ENCODE peak calls at places on chromosomes 3 and 15, in four cellular contexts. One of them, this sample, is unnamed.

GRCh38 chr15:76844096-76844495 is 61.0 kb downstream of the SCAPER start:
- DNase-seq in neuronal stem cell: no peak
- DNase-seq in mesenchymal stem cell: peak; percentile 26
- DNase-seq in H9: no peak
- DNase-seq in this sample: no peak

GRCh38 chr15:49927462-49927861 is 191.6 kb downstream of the ATP8B4 start:
- DNase-seq in neuronal stem cell: no peak
- DNase-seq in mesenchymal stem cell: peak; percentile 45
- DNase-seq in H9: no peak
- DNase-seq in this sample: peak; percentile 76

GRCh38 chr3:186506846-186507245 is 37.3 kb downstream of the CRYGS start:
- DNase-seq in neuronal stem cell: no peak
- DNase-seq in mesenchymal stem cell: peak; percentile 7
- DNase-seq in H9: no peak
- DNase-seq in this sample: no peak

GRCh38 chr3:138043266-138044029 is 33.5 kb downstream of the CLDN18 start:
- DNase-seq in neuronal stem cell: no peak
- DNase-seq in mesenchymal stem cell: peak; percentile 32
- DNase-seq in H9: no peak
- DNase-seq in this sample: peak; percentile 25

GRCh38 chr3:104887069-104887468 is 479.6 kb upstream of the ALCAM start:
- DNase-seq in neuronal stem cell: no peak
- DNase-seq in mesenchymal stem cell: no peak
- DNase-seq in H9: no peak
- DNase-seq in this sample: no peak

GRCh38 chr15:100206643-100207042 is 135.1 kb downstream of the ADAMTS17 start:
- DNase-seq in neuronal stem cell: no peak
- DNase-seq in mesenchymal stem cell: no peak
- DNase-seq in H9: no peak
- DNase-seq in this sample: peak; percentile 27

GRCh38 chr3:66469220-66469640 is 31.6 kb downstream of the LRIG1 start:
- DNase-seq in neuronal stem cell: no peak
- DNase-seq in mesenchymal stem cell: peak; percentile 58
- DNase-seq in H9: no peak
- DNase-seq in this sample: no peak

GRCh38 chr15:77714023-77714422 is 81.3 kb upstream of the LINGO1 start:
- DNase-seq in neuronal stem cell: no peak
- DNase-seq in mesenchymal stem cell: no peak
- DNase-seq in H9: no peak
- DNase-seq in this sample: no peak

GRCh38 chr15:45588199-45588910 is 1.2 kb downstream of the BLOC1S6 start:
- DNase-seq in neuronal stem cell: no peak
- DNase-seq in mesenchymal stem cell: peak; percentile 52
- DNase-seq in H9: no peak
- DNase-seq in this sample: no peak

GRCh38 chr3:117150628-117151027 is 441.0 kb downstream of the TUSC7 start:
- DNase-seq in neuronal stem cell: no peak
- DNase-seq in mesenchymal stem cell: no peak
- DNase-seq in H9: no peak
- DNase-seq in this sample: no peak

GRCh38 chr3:14297784-14298236 is 104.6 kb upstream of the SLC6A6 start:
- DNase-seq in neuronal stem cell: no peak
- DNase-seq in mesenchymal stem cell: no peak
- DNase-seq in H9: no peak
- DNase-seq in this sample: no peak

GRCh38 chr15:82183121-82184031 is 79.2 kb downstream of the EFL1 start:
- DNase-seq in neuronal stem cell: no peak
- DNase-seq in mesenchymal stem cell: no peak
- DNase-seq in H9: no peak
- DNase-seq in this sample: no peak

GRCh38 chr3:134134698-134135415 is 105.1 kb upstream of the SLCO2A1 start:
- DNase-seq in neuronal stem cell: no peak
- DNase-seq in mesenchymal stem cell: no peak
- DNase-seq in H9: no peak
- DNase-seq in this sample: no peak

GRCh38 chr3:138327831-138328230 is 1.8 kb downstream of the NME9 start:
- DNase-seq in neuronal stem cell: no peak
- DNase-seq in mesenchymal stem cell: no peak
- DNase-seq in H9: no peak
- DNase-seq in this sample: peak; percentile 84

GRCh38 chr15:65102912-65103311 is 12.1 kb downstream of the UBAP1L start:
- DNase-seq in neuronal stem cell: no peak
- DNase-seq in mesenchymal stem cell: no peak
- DNase-seq in H9: no peak
- DNase-seq in this sample: no peak

GRCh38 chr15:86624261-86625036 is 544.8 kb downstream of the AGBL1 start:
- DNase-seq in neuronal stem cell: peak; percentile 61
- DNase-seq in mesenchymal stem cell: peak; percentile 94
- DNase-seq in H9: peak; percentile 88
- DNase-seq in this sample: peak; percentile 89

GRCh38 chr3:45642731-45643152 is 46.5 kb upstream of the SACM1L start:
- DNase-seq in neuronal stem cell: no peak
- DNase-seq in mesenchymal stem cell: peak; percentile 86
- DNase-seq in H9: no peak
- DNase-seq in this sample: no peak

GRCh38 chr3:9782777-9783176 is 9.5 kb downstream of the TADA3 start:
- DNase-seq in neuronal stem cell: no peak
- DNase-seq in mesenchymal stem cell: no peak
- DNase-seq in H9: no peak
- DNase-seq in this sample: no peak

GRCh38 chr3:192408007-192408655 is 319.2 kb downstream of the FGF12 start:
- DNase-seq in neuronal stem cell: peak; percentile 30
- DNase-seq in mesenchymal stem cell: peak; percentile 7
- DNase-seq in H9: peak; percentile 49
- DNase-seq in this sample: no peak

GRCh38 chr3:152183473-152183872 is 85.3 kb upstream of the MBNL1 start:
- DNase-seq in neuronal stem cell: peak; percentile 26
- DNase-seq in mesenchymal stem cell: peak; percentile 44
- DNase-seq in H9: peak; percentile 55
- DNase-seq in this sample: no peak

GRCh38 chr3:115272036-115272824 is 125.1 kb upstream of the ZBTB20 start:
- DNase-seq in neuronal stem cell: no peak
- DNase-seq in mesenchymal stem cell: peak; percentile 80
- DNase-seq in H9: no peak
- DNase-seq in this sample: no peak

GRCh38 chr3:196144383-196145105 is 62.7 kb upstream of the TFRC start:
- DNase-seq in neuronal stem cell: no peak
- DNase-seq in mesenchymal stem cell: peak; percentile 71
- DNase-seq in H9: no peak
- DNase-seq in this sample: peak; percentile 71

GRCh38 chr3:160195106-160195505 is 30.1 kb upstream of the C3orf80 start:
- DNase-seq in neuronal stem cell: no peak
- DNase-seq in mesenchymal stem cell: no peak
- DNase-seq in H9: no peak
- DNase-seq in this sample: no peak

GRCh38 chr3:11379238-11379823 is 107.1 kb downstream of the ATG7 start:
- DNase-seq in neuronal stem cell: peak; percentile 49
- DNase-seq in mesenchymal stem cell: peak; percentile 76
- DNase-seq in H9: no peak
- DNase-seq in this sample: peak; percentile 81

GRCh38 chr3:58639842-58640241 is 26.7 kb downstream of the FAM3D start:
- DNase-seq in neuronal stem cell: no peak
- DNase-seq in mesenchymal stem cell: no peak
- DNase-seq in H9: no peak
- DNase-seq in this sample: no peak

GRCh38 chr3:30708472-30708871 is 102.1 kb downstream of the TGFBR2 start:
- DNase-seq in neuronal stem cell: no peak
- DNase-seq in mesenchymal stem cell: no peak
- DNase-seq in H9: no peak
- DNase-seq in this sample: no peak

GRCh38 chr3:158570999-158571702 is at the start of gene MLF1:
- DNase-seq in neuronal stem cell: peak; percentile 95
- DNase-seq in mesenchymal stem cell: peak; percentile 97
- DNase-seq in H9: peak; percentile 97
- DNase-seq in this sample: peak; percentile 95

GRCh38 chr3:134067311-134068161 is 37.8 kb upstream of the SLCO2A1 start:
- DNase-seq in neuronal stem cell: no peak
- DNase-seq in mesenchymal stem cell: no peak
- DNase-seq in H9: no peak
- DNase-seq in this sample: no peak

GRCh38 chr3:193057616-193058015 is 140.0 kb upstream of the MB21D2 start:
- DNase-seq in neuronal stem cell: no peak
- DNase-seq in mesenchymal stem cell: no peak
- DNase-seq in H9: no peak
- DNase-seq in this sample: no peak

GRCh38 chr3:10928961-10929471 is 63.5 kb upstream of the SLC6A1 start:
- DNase-seq in neuronal stem cell: no peak
- DNase-seq in mesenchymal stem cell: no peak
- DNase-seq in H9: peak; percentile 20
- DNase-seq in this sample: no peak

GRCh38 chr3:71689305-71689704 is 35.9 kb downstream of the EIF4E3 start:
- DNase-seq in neuronal stem cell: no peak
- DNase-seq in mesenchymal stem cell: no peak
- DNase-seq in H9: no peak
- DNase-seq in this sample: peak; percentile 30

GRCh38 chr3:33940149-33940548 is 141.7 kb downstream of the PDCD6IP start:
- DNase-seq in neuronal stem cell: no peak
- DNase-seq in mesenchymal stem cell: no peak
- DNase-seq in H9: no peak
- DNase-seq in this sample: no peak

GRCh38 chr3:72756900-72757299 is 91.3 kb downstream of the SHQ1 start:
- DNase-seq in neuronal stem cell: no peak
- DNase-seq in mesenchymal stem cell: no peak
- DNase-seq in H9: no peak
- DNase-seq in this sample: no peak

GRCh38 chr15:90210593-90210992 is 9.5 kb downstream of the SEMA4B start:
- DNase-seq in neuronal stem cell: no peak
- DNase-seq in mesenchymal stem cell: no peak
- DNase-seq in H9: no peak
- DNase-seq in this sample: no peak
- H3K4me2 ChIP-seq in neuronal stem cell: no peak overlapping the region
- H3K4me2 ChIP-seq in mesenchymal stem cell: no peak overlapping the region
- H3K4me2 ChIP-seq in H9: no peak overlapping the region
- H3K4me2 ChIP-seq in this sample: no peak overlapping the region

DNA sequence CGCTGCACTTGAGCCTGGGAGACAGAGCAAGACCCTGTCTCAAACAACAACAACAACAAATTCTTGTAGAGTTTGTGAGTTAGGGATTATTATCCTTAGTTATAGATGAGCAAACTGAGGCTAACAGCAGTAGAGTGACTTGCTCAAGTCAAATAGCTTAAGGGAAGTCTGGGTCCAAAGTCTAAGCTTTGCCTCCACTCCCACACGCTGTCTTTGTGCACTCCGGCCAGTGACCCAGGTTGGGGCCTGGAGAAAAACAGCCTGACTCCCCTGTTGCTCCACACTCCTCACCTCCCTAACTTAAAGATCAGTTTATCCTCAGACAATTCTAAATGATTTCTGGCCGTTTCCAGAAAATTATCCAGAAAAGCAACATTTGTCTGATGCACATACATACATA is 9.2 kb upstream of the SIN3A start:
- DNase-seq in neuronal stem cell: no peak
- DNase-seq in mesenchymal stem cell: no peak
- DNase-seq in H9: no peak
- DNase-seq in this sample: no peak
- H2BK12ac ChIP-seq in neuronal stem cell: no peak overlapping the region
- H2BK12ac ChIP-seq in mesenchymal stem cell: no peak overlapping the region
- H2BK12ac ChIP-seq in H9: no peak overlapping the region
- H2BK12ac ChIP-seq in this sample: no peak overlapping the region

DNA sequence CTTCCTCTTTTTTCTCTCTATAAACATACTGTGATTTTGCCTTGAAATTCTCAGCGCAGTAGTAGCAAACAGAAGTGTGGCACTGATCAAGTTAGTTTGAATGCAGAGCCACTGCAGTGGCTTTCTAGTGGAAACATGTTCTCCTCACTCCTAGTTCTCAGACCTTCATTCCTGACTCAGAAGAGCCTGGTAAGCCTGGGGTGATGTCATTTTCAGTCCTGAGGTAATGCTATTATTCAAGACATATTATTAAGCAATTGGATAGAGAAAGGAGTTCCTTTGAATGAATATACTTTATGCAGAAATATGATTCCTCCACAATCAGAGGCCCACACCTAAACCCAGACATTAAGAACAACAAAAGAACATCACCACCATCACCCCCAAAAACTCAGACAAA is 255.2 kb upstream of the TBL1XR1 start:
- DNase-seq in neuronal stem cell: no peak
- DNase-seq in mesenchymal stem cell: peak; percentile 91
- DNase-seq in H9: no peak
- DNase-seq in this sample: peak; percentile 63
- H3K18ac ChIP-seq in neuronal stem cell: no peak overlapping the region
- H3K18ac ChIP-seq in mesenchymal stem cell: no peak overlapping the region
- H3K18ac ChIP-seq in H9: no peak overlapping the region
- H3K18ac ChIP-seq in this sample: no peak overlapping the region

GRCh38 chr15:57507111-57507510 is 84.6 kb upstream of the MYZAP start:
- DNase-seq in neuronal stem cell: no peak
- DNase-seq in mesenchymal stem cell: no peak
- DNase-seq in H9: no peak
- DNase-seq in this sample: no peak

GRCh38 chr15:57506422-57506821 is 85.3 kb upstream of the MYZAP start:
- DNase-seq in neuronal stem cell: no peak
- DNase-seq in mesenchymal stem cell: no peak
- DNase-seq in H9: peak; percentile 64
- DNase-seq in this sample: no peak

GRCh38 chr15:57505056-57505713 is 86.5 kb upstream of the MYZAP start:
- DNase-seq in neuronal stem cell: no peak
- DNase-seq in mesenchymal stem cell: no peak
- DNase-seq in H9: no peak
- DNase-seq in this sample: no peak

GRCh38 chr15:57504599-57504940 is 87.1 kb upstream of the MYZAP start:
- DNase-seq in neuronal stem cell: no peak
- DNase-seq in mesenchymal stem cell: no peak
- DNase-seq in H9: no peak
- DNase-seq in this sample: no peak

DNA sequence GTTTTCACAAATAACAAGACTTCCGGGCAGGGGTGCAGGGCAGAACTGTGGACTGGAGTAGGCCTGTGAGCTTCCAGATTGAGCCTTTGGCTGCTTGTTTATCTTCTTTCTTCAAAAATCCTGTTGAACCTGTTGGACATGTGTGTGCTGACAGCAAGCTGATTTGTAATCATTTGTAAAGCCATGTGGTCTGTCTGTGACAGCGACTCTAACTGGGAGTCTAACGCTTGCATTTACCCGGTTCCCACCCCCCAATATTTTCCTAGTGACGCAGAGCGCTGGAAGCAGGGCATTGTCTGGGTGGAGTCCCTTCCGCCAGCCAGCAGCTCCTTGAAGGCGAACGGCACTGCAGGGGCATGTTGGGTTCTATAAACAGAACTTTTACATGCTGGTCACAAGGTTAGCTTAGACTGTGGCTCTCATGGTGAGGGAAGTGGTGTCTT is 85.7 kb upstream of the MYZAP start:
- DNase-seq in neuronal stem cell: no peak
- DNase-seq in mesenchymal stem cell: peak; percentile 35
- DNase-seq in H9: no peak
- DNase-seq in this sample: peak; percentile 91
- H3K4me2 ChIP-seq in neuronal stem cell: no peak overlapping the region
- H3K4me2 ChIP-seq in mesenchymal stem cell: no peak overlapping the region
- H3K4me2 ChIP-seq in H9: no peak overlapping the region
- H3K4me2 ChIP-seq in this sample: peak overlapping the region; percentile 39